ENCODE peak calls at places on chromosome 10, in five cellular contexts. U, K, P, D and N are unnamed samples.
A peak's percentile ranks its signal among the peaks of the same experiment; 100 is the strongest.

GRCh38 chr10:133343557-133343956 is 3.6 kb upstream of the PRAP1 start:
- DNase-seq in K (no peak), P (no peak), U (no peak), D (no peak), N (peak; percentile 9)

GRCh38 chr10:49076319-49076718 is 39.0 kb downstream of the VSTM4 start:
- DNase-seq in D (no peak), P (no peak), U (no peak), K (no peak), N (no peak)

GRCh38 chr10:86061301-86061873 is 305.2 kb downstream of the GRID1 start:
- DNase-seq in K (no peak), P (no peak), D (no peak), U (no peak), N (no peak)

GRCh38 chr10:71767420-71768035 is 5.8 kb downstream of the VSIR start:
- DNase-seq in K (no peak), D (peak; percentile 74), P (no peak), U (no peak), N (no peak)

GRCh38 chr10:104735469-104735868 is 94.4 kb downstream of the SORCS3 start:
- DNase-seq in P (no peak), U (no peak), D (no peak), K (no peak), N (no peak)

GRCh38 chr10:62560207-62560819 is 186.1 kb downstream of the ZNF365 start:
- DNase-seq in K (no peak), D (peak; percentile 27), P (no peak), U (no peak), N (peak; percentile 5)

GRCh38 chr10:12403119-12403518 is 53.8 kb downstream of the CAMK1D start:
- DNase-seq in K (no peak), P (no peak), U (no peak), D (no peak), N (no peak)

GRCh38 chr10:69838853-69839252 is 37.1 kb downstream of the COL13A1 start:
- DNase-seq in U (no peak), P (no peak), D (no peak), K (no peak), N (no peak)

GRCh38 chr10:3738855-3739350 is 46.1 kb downstream of the KLF6 start:
- DNase-seq in K (no peak), D (no peak), U (no peak), P (no peak), N (peak; percentile 79)

GRCh38 chr10:3734111-3734510 is 50.9 kb downstream of the KLF6 start:
- DNase-seq in U (no peak), K (no peak), P (no peak), D (no peak), N (no peak)

GRCh38 chr10:3740157-3740871 is 44.7 kb downstream of the KLF6 start:
- DNase-seq in U (no peak), D (no peak), P (no peak), K (no peak), N (peak; percentile 99)

GRCh38 chr10:3737811-3738311 is 47.1 kb downstream of the KLF6 start:
- DNase-seq in P (no peak), K (no peak), U (no peak), D (no peak), N (no peak)

GRCh38 chr10:3735175-3735574 is 49.8 kb downstream of the KLF6 start:
- DNase-seq in U (no peak), P (no peak), D (no peak), K (no peak), N (no peak)
- TF ChIP-seq CTCF in U (no peak), P (peak; percentile 36), D (peak; percentile 15), K (no peak), N (no peak)

GRCh38 chr10:124972637-124973036 is 30.7 kb downstream of the ZRANB1 start:
- DNase-seq in D (no peak), K (no peak), U (no peak), P (no peak), N (no peak)
- H3K36me3 ChIP-seq in D (peaks cover 3% of the 10 kb centered on the region), K (peaks cover 4% of the 10 kb centered on the region), U (peaks cover 7% of the 10 kb centered on the region), P (peaks cover 2% of the 10 kb centered on the region), N (peaks cover 4% of the 10 kb centered on the region)

GRCh38 chr10:43201545-43202131 is 63.4 kb downstream of the CSGALNACT2 start:
- DNase-seq in U (no peak), D (peak; percentile 16), P (no peak), K (peak; percentile 11), N (no peak)

GRCh38 chr10:43203491-43204393 is 63.1 kb downstream of the RASGEF1A start:
- DNase-seq in K (peak; percentile 55), U (no peak), D (peak; percentile 26), P (no peak), N (peak; percentile 56)

GRCh38 chr10:43204394-43204942 is 62.4 kb downstream of the RASGEF1A start:
- DNase-seq in P (no peak), U (no peak), D (no peak), K (peak; percentile 10), N (no peak)

GRCh38 chr10:43202224-43202656 is 64.0 kb downstream of the CSGALNACT2 start:
- DNase-seq in P (peak; percentile 43), U (peak; percentile 54), K (peak; percentile 25), D (no peak), N (peak; percentile 21)

DNA sequence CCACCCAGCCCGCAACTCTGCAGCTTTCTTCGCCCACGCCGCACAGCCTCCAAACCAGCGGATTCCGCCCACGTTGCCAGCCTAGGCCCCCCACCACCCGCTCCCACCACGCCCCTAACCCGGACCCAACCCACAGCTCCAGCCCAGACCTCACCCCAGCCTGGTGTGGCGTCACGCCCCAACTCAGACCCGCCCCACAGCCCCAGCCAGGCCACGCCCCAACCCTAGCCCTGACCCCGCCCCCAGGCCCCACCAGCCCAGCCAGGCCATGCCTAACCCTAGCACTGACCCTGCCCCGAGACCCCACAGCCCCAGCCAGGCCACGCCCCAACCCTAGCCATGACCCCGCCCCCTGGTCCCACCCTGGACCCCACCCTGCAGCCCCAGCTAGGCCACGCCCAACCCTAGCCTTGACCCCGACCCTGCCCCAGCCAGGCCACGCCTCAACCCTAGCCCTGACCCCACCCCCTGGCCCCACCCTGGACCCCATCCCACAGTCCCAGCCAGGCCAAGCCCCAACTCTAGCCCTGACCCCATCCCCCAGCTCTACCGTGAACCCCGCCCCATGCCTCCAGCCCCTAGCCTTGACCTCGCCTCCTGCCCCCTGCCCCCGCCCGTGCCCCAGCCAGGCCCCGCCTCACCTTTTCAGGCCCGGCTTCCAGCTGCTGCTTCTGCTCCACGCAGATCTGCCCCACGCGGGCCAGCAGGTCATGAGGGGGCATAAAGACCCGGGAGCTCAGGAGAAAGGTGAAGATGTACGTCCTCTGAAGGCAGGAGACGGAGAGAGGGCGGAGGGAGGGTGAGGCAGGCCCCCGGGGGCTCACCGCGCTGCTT is 64.0 kb downstream of the RASGEF1A start:
- DNase-seq in P (peak; percentile 29), D (peak; percentile 27), K (peak; percentile 44), U (peak; percentile 50), N (peak; percentile 10)
- H3K4me3 ChIP-seq in P (peak overlapping the region; percentile 58), D (peak overlapping the region; percentile 52), K (no peak overlapping the region), U (no peak overlapping the region), N (peak overlapping the region; percentile 53)

DNA sequence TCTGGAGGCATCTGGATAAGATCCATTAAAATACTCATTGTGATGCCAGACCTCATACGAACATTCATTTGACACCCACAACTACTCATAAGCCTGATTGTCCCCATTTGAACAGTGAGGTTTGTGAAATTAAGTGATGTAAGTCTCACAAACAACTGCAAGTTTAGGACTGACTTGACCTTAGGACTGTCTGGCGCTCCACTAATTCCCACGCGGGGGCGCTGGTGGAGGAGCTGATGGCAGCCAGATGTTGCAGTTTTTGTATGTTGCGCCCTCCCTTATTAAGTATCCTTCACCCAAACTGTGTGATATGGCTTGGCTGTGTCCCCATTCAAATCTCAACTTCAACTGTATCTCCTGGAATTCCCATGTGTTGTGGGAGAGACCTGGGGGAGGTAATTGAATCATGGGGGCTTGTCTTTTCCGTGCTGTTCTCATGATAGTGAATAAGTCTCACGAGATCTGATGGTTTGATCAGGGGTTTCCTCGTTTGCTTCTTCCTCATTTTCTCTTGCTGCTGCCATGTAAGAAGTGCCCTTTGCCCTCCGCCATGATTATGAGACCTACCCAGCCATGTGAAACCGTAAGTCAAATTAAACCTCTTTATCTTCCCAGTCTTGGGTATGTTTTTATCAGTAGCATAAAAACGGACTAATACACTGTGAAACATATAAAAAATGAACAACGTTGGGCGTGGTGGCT is 20.3 kb upstream of the TIAL1 start:
- DNase-seq in U (no peak), K (no peak), P (no peak), D (peak; percentile 18), N (no peak)
- TF ChIP-seq CTCF in U (no peak), K (no peak), P (no peak), D (no peak), N (peak; percentile 47)